ENCODE peak calls at places on chromosomes 2 and 18, in four cellular contexts. One of them, this sample, is unnamed.
A peak's percentile ranks its signal among the peaks of the same experiment; 100 is the strongest.

GRCh38 chr18:44130365-44130942 is 550.2 kb upstream of the SETBP1 start:
- DNase-seq in H9: peak; percentile 36
- DNase-seq in coronary artery: no peak
- DNase-seq in GM13976: peak; percentile 52
- DNase-seq in this sample: no peak

GRCh38 chr2:3656762-3657691 is 973 bp upstream of the ALLC start:
- DNase-seq in H9: peak; percentile 39
- DNase-seq in coronary artery: no peak
- DNase-seq in GM13976: no peak
- DNase-seq in this sample: no peak

GRCh38 chr2:70161069-70161534 is 29.7 kb downstream of the C2orf42 start:
- DNase-seq in H9: no peak
- DNase-seq in coronary artery: no peak
- DNase-seq in GM13976: peak; percentile 61
- DNase-seq in this sample: no peak

GRCh38 chr2:102841107-102841840 is 79.4 kb downstream of the TMEM182 start:
- DNase-seq in H9: peak; percentile 80
- DNase-seq in coronary artery: no peak
- DNase-seq in GM13976: peak; percentile 46
- DNase-seq in this sample: no peak

GRCh38 chr2:195408196-195408595 is 248.8 kb upstream of the SLC39A10 start:
- DNase-seq in H9: no peak
- DNase-seq in coronary artery: no peak
- DNase-seq in GM13976: no peak
- DNase-seq in this sample: no peak

GRCh38 chr2:67565761-67566160 is 168.6 kb downstream of the ETAA1 start:
- DNase-seq in H9: no peak
- DNase-seq in coronary artery: no peak
- DNase-seq in GM13976: no peak
- DNase-seq in this sample: no peak

GRCh38 chr18:58668897-58669296 is 2.4 kb upstream of the MALT1 start:
- DNase-seq in H9: no peak
- DNase-seq in coronary artery: no peak
- DNase-seq in GM13976: no peak
- DNase-seq in this sample: no peak

GRCh38 chr18:33951031-33951430 is 273.7 kb downstream of the NOL4 start:
- DNase-seq in H9: no peak
- DNase-seq in coronary artery: no peak
- DNase-seq in GM13976: no peak
- DNase-seq in this sample: no peak

GRCh38 chr18:53909668-53910067 is 314.8 kb downstream of the MBD2 start:
- DNase-seq in H9: no peak
- DNase-seq in coronary artery: no peak
- DNase-seq in GM13976: peak; percentile 20
- DNase-seq in this sample: no peak

GRCh38 chr2:29106980-29107388 is 8.2 kb upstream of the CLIP4 start:
- DNase-seq in H9: no peak
- DNase-seq in coronary artery: no peak
- DNase-seq in GM13976: no peak
- DNase-seq in this sample: no peak
- TF ChIP-seq CTCF in H9: no peak
- TF ChIP-seq CTCF in coronary artery: no peak
- TF ChIP-seq CTCF in GM13976: no peak
- TF ChIP-seq CTCF in this sample: no peak

GRCh38 chr2:27441226-27441926 is 805 bp upstream of the KRTCAP3 start:
- DNase-seq in H9: no peak
- DNase-seq in coronary artery: no peak
- DNase-seq in GM13976: no peak
- DNase-seq in this sample: no peak

GRCh38 chr2:27442981-27443323 is 771 bp downstream of the KRTCAP3 start:
- DNase-seq in H9: peak; percentile 37
- DNase-seq in coronary artery: no peak
- DNase-seq in GM13976: no peak
- DNase-seq in this sample: no peak

GRCh38 chr2:27441958-27442281 is 261 bp upstream of the KRTCAP3 start:
- DNase-seq in H9: no peak
- DNase-seq in coronary artery: no peak
- DNase-seq in GM13976: no peak
- DNase-seq in this sample: no peak

GRCh38 chr2:27445155-27445554 is 3.0 kb downstream of the KRTCAP3 start:
- DNase-seq in H9: no peak
- DNase-seq in coronary artery: no peak
- DNase-seq in GM13976: no peak
- DNase-seq in this sample: no peak

DNA sequence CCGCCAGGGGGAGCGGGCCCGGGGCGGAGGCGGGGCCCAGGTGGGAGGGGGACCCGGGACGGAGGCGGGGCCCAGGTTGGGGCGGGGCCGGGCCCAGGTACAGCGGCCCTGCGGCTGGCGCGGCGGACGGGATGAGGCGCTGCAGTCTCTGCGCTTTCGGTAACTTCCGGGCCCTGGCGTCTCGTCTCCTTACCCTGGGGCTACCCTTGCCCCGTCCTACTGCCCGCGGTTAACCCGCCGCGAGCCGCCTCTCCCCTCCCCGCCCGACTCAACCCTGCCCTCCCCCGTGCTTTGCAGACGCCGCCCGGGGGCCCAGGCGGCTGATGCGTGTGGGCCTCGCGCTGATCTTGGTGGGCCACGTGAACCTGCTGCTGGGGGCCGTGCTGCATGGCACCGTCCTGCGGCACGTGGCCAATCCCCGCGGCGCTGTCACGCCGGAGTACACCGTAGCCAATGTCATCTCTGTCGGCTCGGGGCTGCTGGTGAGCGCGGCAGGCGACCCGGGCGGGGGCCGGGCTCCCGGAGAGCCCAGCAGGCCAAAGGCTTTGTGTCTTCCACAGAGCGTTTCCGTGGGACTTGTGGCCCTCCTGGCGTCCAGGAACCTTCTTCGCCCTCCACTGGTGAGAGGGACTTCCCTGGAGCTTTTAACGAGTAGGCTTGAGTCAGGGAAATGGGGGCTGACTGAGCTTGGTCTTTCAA is at the start of gene KRTCAP3:
- DNase-seq in H9: peak; percentile 88
- DNase-seq in coronary artery: no peak
- DNase-seq in GM13976: peak; percentile 76
- DNase-seq in this sample: peak; percentile 74
- TF ChIP-seq CTCF in H9: peak; percentile 76
- TF ChIP-seq CTCF in coronary artery: no peak
- TF ChIP-seq CTCF in GM13976: peak; percentile 20
- TF ChIP-seq CTCF in this sample: peak; percentile 53

GRCh38 chr2:8000861-8001260 is 681.0 kb upstream of the ID2 start:
- DNase-seq in H9: no peak
- DNase-seq in coronary artery: no peak
- DNase-seq in GM13976: no peak
- DNase-seq in this sample: no peak
- TF ChIP-seq CTCF in H9: peak; percentile 28
- TF ChIP-seq CTCF in coronary artery: no peak
- TF ChIP-seq CTCF in GM13976: no peak
- TF ChIP-seq CTCF in this sample: peak; percentile 26

DNA sequence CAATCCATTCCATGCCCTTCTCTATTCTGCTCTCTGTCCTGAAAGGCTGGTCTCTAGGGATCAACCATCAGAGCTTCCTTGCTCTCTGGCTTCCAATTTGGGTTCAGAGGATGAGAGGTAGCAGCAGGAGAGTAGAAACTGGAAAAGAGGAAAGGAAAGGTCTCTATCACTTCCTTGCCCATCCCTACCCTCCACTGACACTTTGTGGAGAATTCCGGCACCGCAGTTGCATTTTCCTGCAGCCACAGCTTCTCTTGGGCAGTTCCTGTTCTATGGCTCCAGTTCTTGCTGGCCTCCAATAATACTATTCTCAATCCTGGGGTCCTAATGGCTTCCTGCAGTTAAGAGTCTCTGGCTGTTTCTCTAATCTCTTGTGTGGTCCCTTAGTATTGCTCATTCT is 13.3 kb upstream of the IMPACT start:
- DNase-seq in H9: peak; percentile 56
- DNase-seq in coronary artery: no peak
- DNase-seq in GM13976: no peak
- DNase-seq in this sample: no peak
- TF ChIP-seq CTCF in H9: peak; percentile 66
- TF ChIP-seq CTCF in coronary artery: no peak
- TF ChIP-seq CTCF in GM13976: no peak
- TF ChIP-seq CTCF in this sample: no peak

DNA sequence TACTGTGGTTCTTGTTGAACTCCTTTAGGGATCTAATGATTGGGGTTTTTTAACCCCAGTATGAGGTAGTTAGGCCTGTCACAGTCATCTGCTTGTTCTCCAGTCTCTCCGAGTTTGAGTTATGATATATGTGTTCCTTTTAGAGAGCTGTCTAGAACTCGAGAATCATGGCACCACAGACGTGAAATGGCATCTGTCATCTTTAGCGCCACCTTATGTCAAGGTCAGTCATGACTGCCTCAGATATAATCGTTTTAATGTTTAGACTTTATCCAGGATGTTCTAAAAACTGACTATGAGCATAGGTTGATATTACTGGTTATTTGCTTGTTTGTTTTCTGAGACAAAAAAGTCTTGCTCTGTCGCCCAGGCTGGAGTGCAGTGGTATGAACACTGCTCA is 112.2 kb downstream of the CEP192 start:
- DNase-seq in H9: no peak
- DNase-seq in coronary artery: no peak
- DNase-seq in GM13976: no peak
- DNase-seq in this sample: no peak
- TF ChIP-seq CTCF in H9: peak; percentile 59
- TF ChIP-seq CTCF in coronary artery: no peak
- TF ChIP-seq CTCF in GM13976: no peak
- TF ChIP-seq CTCF in this sample: peak; percentile 52

This sample was measured in type B pancreatic cell.